ENCODE peak calls at places on chromosomes 16 and 17, in five cellular contexts. One of them, this sample, is unnamed.

GRCh38 chr16:69917739-69918138 is 33.4 kb upstream of the CLEC18A start:
- DNase-seq in Right ventricle myocardium superior: no peak
- DNase-seq in GM23248: peak; percentile 96
- DNase-seq in HEK293T: no peak
- DNase-seq in RWPE1: peak; percentile 87
- DNase-seq in this sample: peak; percentile 23

GRCh38 chr16:16014329-16015224 is 65.2 kb downstream of the ABCC1 start:
- DNase-seq in HEK293T: no peak
- DNase-seq in RWPE1: no peak
- DNase-seq in Right ventricle myocardium superior: peak; percentile 82
- DNase-seq in GM23248: peak; percentile 42
- DNase-seq in this sample: no peak

GRCh38 chr17:63774982-63775290 is 966 bp downstream of the DDX42 start:
- DNase-seq in RWPE1: no peak
- DNase-seq in GM23248: peak; percentile 52
- DNase-seq in HEK293T: no peak
- DNase-seq in Right ventricle myocardium superior: no peak
- DNase-seq in this sample: peak; percentile 55

GRCh38 chr16:79294568-79294967 is 306.0 kb downstream of the MAF start:
- DNase-seq in HEK293T: no peak
- DNase-seq in RWPE1: no peak
- DNase-seq in GM23248: no peak
- DNase-seq in Right ventricle myocardium superior: no peak
- DNase-seq in this sample: no peak

GRCh38 chr16:65117701-65118448 is 4.0 kb downstream of the CDH11 start:
- DNase-seq in HEK293T: peak; percentile 50
- DNase-seq in Right ventricle myocardium superior: peak; percentile 55
- DNase-seq in RWPE1: peak; percentile 52
- DNase-seq in GM23248: peak; percentile 89
- DNase-seq in this sample: peak; percentile 71

GRCh38 chr16:16071631-16072244 is 122.3 kb downstream of the ABCC1 start:
- DNase-seq in Right ventricle myocardium superior: peak; percentile 61
- DNase-seq in HEK293T: no peak
- DNase-seq in RWPE1: no peak
- DNase-seq in GM23248: no peak
- DNase-seq in this sample: no peak

GRCh38 chr16:10308305-10309193 is 77.3 kb upstream of the ATF7IP2 start:
- DNase-seq in HEK293T: no peak
- DNase-seq in GM23248: no peak
- DNase-seq in RWPE1: peak; percentile 84
- DNase-seq in Right ventricle myocardium superior: no peak
- DNase-seq in this sample: no peak

GRCh38 chr17:47862621-47863440 is 11.9 kb upstream of the SP6 start:
- DNase-seq in GM23248: peak; percentile 90
- DNase-seq in HEK293T: no peak
- DNase-seq in Right ventricle myocardium superior: no peak
- DNase-seq in RWPE1: peak; percentile 80
- DNase-seq in this sample: peak; percentile 90

GRCh38 chr16:25124503-25124902 is 13.0 kb downstream of the LCMT1 start:
- DNase-seq in RWPE1: no peak
- DNase-seq in HEK293T: no peak
- DNase-seq in GM23248: no peak
- DNase-seq in Right ventricle myocardium superior: no peak
- DNase-seq in this sample: no peak

GRCh38 chr16:15507299-15507958 is 73.0 kb downstream of the BMERB1 start:
- DNase-seq in Right ventricle myocardium superior: no peak
- DNase-seq in RWPE1: no peak
- DNase-seq in GM23248: peak; percentile 90
- DNase-seq in HEK293T: no peak
- DNase-seq in this sample: no peak

GRCh38 chr16:23072084-23072599 is 77.1 kb downstream of the USP31 start:
- DNase-seq in HEK293T: no peak
- DNase-seq in Right ventricle myocardium superior: peak; percentile 93
- DNase-seq in GM23248: peak; percentile 90
- DNase-seq in RWPE1: peak; percentile 73
- DNase-seq in this sample: no peak

GRCh38 chr16:86640265-86640843 is 62.0 kb downstream of the FOXL1 start:
- DNase-seq in GM23248: no peak
- DNase-seq in RWPE1: no peak
- DNase-seq in Right ventricle myocardium superior: no peak
- DNase-seq in HEK293T: no peak
- DNase-seq in this sample: no peak

GRCh38 chr16:88951501-88951900 is 25.5 kb downstream of the CBFA2T3 start:
- DNase-seq in GM23248: no peak
- DNase-seq in RWPE1: no peak
- DNase-seq in HEK293T: no peak
- DNase-seq in Right ventricle myocardium superior: peak; percentile 34
- DNase-seq in this sample: no peak

GRCh38 chr17:19770985-19771710 is 23.1 kb upstream of the ALDH3A1 start:
- DNase-seq in GM23248: no peak
- DNase-seq in HEK293T: no peak
- DNase-seq in RWPE1: no peak
- DNase-seq in Right ventricle myocardium superior: no peak
- DNase-seq in this sample: no peak

GRCh38 chr17:74337834-74338500 is 11.9 kb downstream of the KIF19 start:
- DNase-seq in GM23248: no peak
- DNase-seq in HEK293T: no peak
- DNase-seq in RWPE1: no peak
- DNase-seq in Right ventricle myocardium superior: no peak
- DNase-seq in this sample: no peak

GRCh38 chr16:19177111-19177747 is 9.2 kb downstream of the SYT17 start:
- DNase-seq in GM23248: no peak
- DNase-seq in RWPE1: no peak
- DNase-seq in Right ventricle myocardium superior: no peak
- DNase-seq in HEK293T: no peak
- DNase-seq in this sample: no peak

GRCh38 chr16:11738742-11739544 is 3.7 kb downstream of the TXNDC11 start:
- DNase-seq in HEK293T: no peak
- DNase-seq in Right ventricle myocardium superior: no peak
- DNase-seq in RWPE1: no peak
- DNase-seq in GM23248: no peak
- DNase-seq in this sample: no peak

GRCh38 chr17:77151236-77151635 is 10.5 kb downstream of the SEC14L1 start:
- DNase-seq in RWPE1: no peak
- DNase-seq in GM23248: no peak
- DNase-seq in Right ventricle myocardium superior: no peak
- DNase-seq in HEK293T: no peak
- DNase-seq in this sample: no peak

GRCh38 chr16:54446639-54447038 is 160.1 kb upstream of the IRX3 start:
- DNase-seq in HEK293T: no peak
- DNase-seq in Right ventricle myocardium superior: peak; percentile 82
- DNase-seq in GM23248: peak; percentile 98
- DNase-seq in RWPE1: peak; percentile 63
- DNase-seq in this sample: no peak

GRCh38 chr17:82399601-82400101 is 18.5 kb upstream of the HEXD start:
- DNase-seq in RWPE1: no peak
- DNase-seq in HEK293T: no peak
- DNase-seq in GM23248: no peak
- DNase-seq in Right ventricle myocardium superior: no peak
- DNase-seq in this sample: no peak

GRCh38 chr16:19102187-19102872 is 11.4 kb upstream of the ITPRIPL2 start:
- DNase-seq in Right ventricle myocardium superior: no peak
- DNase-seq in GM23248: peak; percentile 42
- DNase-seq in HEK293T: peak; percentile 60
- DNase-seq in RWPE1: no peak
- DNase-seq in this sample: no peak

GRCh38 chr16:28917095-28917494 is 7.9 kb downstream of the RABEP2 start:
- DNase-seq in RWPE1: no peak
- DNase-seq in HEK293T: no peak
- DNase-seq in Right ventricle myocardium superior: no peak
- DNase-seq in GM23248: no peak
- DNase-seq in this sample: no peak

GRCh38 chr17:58415371-58416055 is 1.8 kb downstream of the RNF43 start:
- DNase-seq in HEK293T: no peak
- DNase-seq in GM23248: no peak
- DNase-seq in Right ventricle myocardium superior: peak; percentile 42
- DNase-seq in RWPE1: no peak
- DNase-seq in this sample: no peak

GRCh38 chr17:72726936-72727335 is 365.6 kb downstream of the SLC39A11 start:
- DNase-seq in GM23248: no peak
- DNase-seq in Right ventricle myocardium superior: no peak
- DNase-seq in RWPE1: no peak
- DNase-seq in HEK293T: no peak
- DNase-seq in this sample: peak; percentile 25

This sample was measured in RKO.